ENCODE peak calls at places on chromosomes 1 and 21, in five cellular contexts. One of them, this sample, is unnamed.

GRCh38 chr1:32142446-32143301 is 34.8 kb downstream of the KPNA6 start:
- DNase-seq in ovary: peak; percentile 19
- DNase-seq in activated CD4-positive, alpha-beta T cell treated with anti-CD3 and anti-CD28 coated beads, Interleukin-2, amount 10 ng/mL, durations not matched to agents 7 days and 5 days: no peak
- DNase-seq in cardiac fibroblast: peak; percentile 85
- DNase-seq in SJSA1: no peak
- DNase-seq in this sample: peak; percentile 90

GRCh38 chr1:31759266-31760023 is 4.7 kb downstream of the ADGRB2 start:
- DNase-seq in ovary: no peak
- DNase-seq in activated CD4-positive, alpha-beta T cell treated with anti-CD3 and anti-CD28 coated beads, Interleukin-2, amount 10 ng/mL, durations not matched to agents 7 days and 5 days: no peak
- DNase-seq in cardiac fibroblast: no peak
- DNase-seq in SJSA1: no peak
- DNase-seq in this sample: no peak

GRCh38 chr1:24932284-24932683 is 2.2 kb upstream of the RUNX3 start:
- DNase-seq in ovary: no peak
- DNase-seq in activated CD4-positive, alpha-beta T cell treated with anti-CD3 and anti-CD28 coated beads, Interleukin-2, amount 10 ng/mL, durations not matched to agents 7 days and 5 days: peak; percentile 52
- DNase-seq in cardiac fibroblast: peak; percentile 18
- DNase-seq in SJSA1: no peak
- DNase-seq in this sample: peak; percentile 2

GRCh38 chr1:12372180-12372579 is 142.3 kb downstream of the VPS13D start:
- DNase-seq in ovary: no peak
- DNase-seq in activated CD4-positive, alpha-beta T cell treated with anti-CD3 and anti-CD28 coated beads, Interleukin-2, amount 10 ng/mL, durations not matched to agents 7 days and 5 days: no peak
- DNase-seq in cardiac fibroblast: no peak
- DNase-seq in SJSA1: no peak
- DNase-seq in this sample: no peak

GRCh38 chr1:117828206-117828605 is 101.2 kb downstream of the GDAP2 start:
- DNase-seq in ovary: no peak
- DNase-seq in activated CD4-positive, alpha-beta T cell treated with anti-CD3 and anti-CD28 coated beads, Interleukin-2, amount 10 ng/mL, durations not matched to agents 7 days and 5 days: no peak
- DNase-seq in cardiac fibroblast: peak; percentile 93
- DNase-seq in SJSA1: peak; percentile 92
- DNase-seq in this sample: no peak

GRCh38 chr1:33370286-33370685 is 49.4 kb upstream of the A3GALT2 start:
- DNase-seq in ovary: no peak
- DNase-seq in activated CD4-positive, alpha-beta T cell treated with anti-CD3 and anti-CD28 coated beads, Interleukin-2, amount 10 ng/mL, durations not matched to agents 7 days and 5 days: no peak
- DNase-seq in cardiac fibroblast: peak; percentile 69
- DNase-seq in SJSA1: no peak
- DNase-seq in this sample: no peak

GRCh38 chr1:27060879-27061278 is 48.2 kb upstream of the TENT5B start:
- DNase-seq in ovary: no peak
- DNase-seq in activated CD4-positive, alpha-beta T cell treated with anti-CD3 and anti-CD28 coated beads, Interleukin-2, amount 10 ng/mL, durations not matched to agents 7 days and 5 days: no peak
- DNase-seq in cardiac fibroblast: no peak
- DNase-seq in SJSA1: no peak
- DNase-seq in this sample: no peak

GRCh38 chr1:9825101-9826074 is 1.6 kb upstream of the CLSTN1 start:
- DNase-seq in ovary: peak; percentile 69
- DNase-seq in activated CD4-positive, alpha-beta T cell treated with anti-CD3 and anti-CD28 coated beads, Interleukin-2, amount 10 ng/mL, durations not matched to agents 7 days and 5 days: peak; percentile 36
- DNase-seq in cardiac fibroblast: peak; percentile 52
- DNase-seq in SJSA1: peak; percentile 75
- DNase-seq in this sample: no peak

GRCh38 chr1:108829498-108829916 is 27.4 kb downstream of the AKNAD1 start:
- DNase-seq in ovary: no peak
- DNase-seq in activated CD4-positive, alpha-beta T cell treated with anti-CD3 and anti-CD28 coated beads, Interleukin-2, amount 10 ng/mL, durations not matched to agents 7 days and 5 days: no peak
- DNase-seq in cardiac fibroblast: no peak
- DNase-seq in SJSA1: no peak
- DNase-seq in this sample: peak; percentile 35

GRCh38 chr1:9108056-9108665 is 20.7 kb downstream of the GPR157 start:
- DNase-seq in ovary: no peak
- DNase-seq in activated CD4-positive, alpha-beta T cell treated with anti-CD3 and anti-CD28 coated beads, Interleukin-2, amount 10 ng/mL, durations not matched to agents 7 days and 5 days: no peak
- DNase-seq in cardiac fibroblast: no peak
- DNase-seq in SJSA1: no peak
- DNase-seq in this sample: no peak

GRCh38 chr1:61585714-61586113 is 139.2 kb downstream of the TM2D1 start:
- DNase-seq in ovary: no peak
- DNase-seq in activated CD4-positive, alpha-beta T cell treated with anti-CD3 and anti-CD28 coated beads, Interleukin-2, amount 10 ng/mL, durations not matched to agents 7 days and 5 days: no peak
- DNase-seq in cardiac fibroblast: no peak
- DNase-seq in SJSA1: no peak
- DNase-seq in this sample: no peak

GRCh38 chr1:59163268-59164092 is 133.4 kb upstream of the FGGY start:
- DNase-seq in ovary: no peak
- DNase-seq in activated CD4-positive, alpha-beta T cell treated with anti-CD3 and anti-CD28 coated beads, Interleukin-2, amount 10 ng/mL, durations not matched to agents 7 days and 5 days: no peak
- DNase-seq in cardiac fibroblast: peak; percentile 58
- DNase-seq in SJSA1: no peak
- DNase-seq in this sample: peak; percentile 64

GRCh38 chr1:58755468-58755872 is 28.4 kb downstream of the JUN start:
- DNase-seq in ovary: peak; percentile 65
- DNase-seq in activated CD4-positive, alpha-beta T cell treated with anti-CD3 and anti-CD28 coated beads, Interleukin-2, amount 10 ng/mL, durations not matched to agents 7 days and 5 days: peak; percentile 44
- DNase-seq in cardiac fibroblast: peak; percentile 99
- DNase-seq in SJSA1: peak; percentile 97
- DNase-seq in this sample: no peak

GRCh38 chr21:27365394-27365793 is 398.5 kb upstream of the ADAMTS5 start:
- DNase-seq in ovary: no peak
- DNase-seq in activated CD4-positive, alpha-beta T cell treated with anti-CD3 and anti-CD28 coated beads, Interleukin-2, amount 10 ng/mL, durations not matched to agents 7 days and 5 days: no peak
- DNase-seq in cardiac fibroblast: no peak
- DNase-seq in SJSA1: no peak
- DNase-seq in this sample: no peak

GRCh38 chr1:10068605-10069294 is 36.0 kb downstream of the UBE4B start:
- DNase-seq in ovary: no peak
- DNase-seq in activated CD4-positive, alpha-beta T cell treated with anti-CD3 and anti-CD28 coated beads, Interleukin-2, amount 10 ng/mL, durations not matched to agents 7 days and 5 days: no peak
- DNase-seq in cardiac fibroblast: no peak
- DNase-seq in SJSA1: peak; percentile 55
- DNase-seq in this sample: no peak

GRCh38 chr21:31732891-31733520 is 1.1 kb upstream of the SCAF4 start:
- DNase-seq in ovary: no peak
- DNase-seq in activated CD4-positive, alpha-beta T cell treated with anti-CD3 and anti-CD28 coated beads, Interleukin-2, amount 10 ng/mL, durations not matched to agents 7 days and 5 days: peak; percentile 25
- DNase-seq in cardiac fibroblast: peak; percentile 26
- DNase-seq in SJSA1: no peak
- DNase-seq in this sample: peak; percentile 37

GRCh38 chr1:226635456-226635941 is 86.9 kb downstream of the STUM start:
- DNase-seq in ovary: no peak
- DNase-seq in activated CD4-positive, alpha-beta T cell treated with anti-CD3 and anti-CD28 coated beads, Interleukin-2, amount 10 ng/mL, durations not matched to agents 7 days and 5 days: peak; percentile 63
- DNase-seq in cardiac fibroblast: no peak
- DNase-seq in SJSA1: no peak
- DNase-seq in this sample: no peak

GRCh38 chr1:44270666-44271628 is 57.7 kb downstream of the DMAP1 start:
- DNase-seq in ovary: no peak
- DNase-seq in activated CD4-positive, alpha-beta T cell treated with anti-CD3 and anti-CD28 coated beads, Interleukin-2, amount 10 ng/mL, durations not matched to agents 7 days and 5 days: no peak
- DNase-seq in cardiac fibroblast: no peak
- DNase-seq in SJSA1: no peak
- DNase-seq in this sample: no peak

GRCh38 chr1:14756617-14757259 is 158.3 kb downstream of the KAZN start:
- DNase-seq in ovary: no peak
- DNase-seq in activated CD4-positive, alpha-beta T cell treated with anti-CD3 and anti-CD28 coated beads, Interleukin-2, amount 10 ng/mL, durations not matched to agents 7 days and 5 days: no peak
- DNase-seq in cardiac fibroblast: no peak
- DNase-seq in SJSA1: no peak
- DNase-seq in this sample: no peak

GRCh38 chr1:115782571-115783281 is 14.2 kb upstream of the CASQ2 start:
- DNase-seq in ovary: no peak
- DNase-seq in activated CD4-positive, alpha-beta T cell treated with anti-CD3 and anti-CD28 coated beads, Interleukin-2, amount 10 ng/mL, durations not matched to agents 7 days and 5 days: no peak
- DNase-seq in cardiac fibroblast: peak; percentile 58
- DNase-seq in SJSA1: peak; percentile 59
- DNase-seq in this sample: no peak

GRCh38 chr1:7948950-7949349 is 8.3 kb upstream of the TNFRSF9 start:
- DNase-seq in ovary: no peak
- DNase-seq in activated CD4-positive, alpha-beta T cell treated with anti-CD3 and anti-CD28 coated beads, Interleukin-2, amount 10 ng/mL, durations not matched to agents 7 days and 5 days: peak; percentile 63
- DNase-seq in cardiac fibroblast: peak; percentile 37
- DNase-seq in SJSA1: peak; percentile 60
- DNase-seq in this sample: no peak

GRCh38 chr1:1059494-1060280 is 14.4 kb downstream of the RNF223 start:
- DNase-seq in ovary: peak; percentile 46
- DNase-seq in activated CD4-positive, alpha-beta T cell treated with anti-CD3 and anti-CD28 coated beads, Interleukin-2, amount 10 ng/mL, durations not matched to agents 7 days and 5 days: peak; percentile 92
- DNase-seq in cardiac fibroblast: peak; percentile 76
- DNase-seq in SJSA1: no peak
- DNase-seq in this sample: peak; percentile 26

GRCh38 chr1:156750191-156750931 is 1.1 kb downstream of the HDGF start:
- DNase-seq in ovary: no peak
- DNase-seq in activated CD4-positive, alpha-beta T cell treated with anti-CD3 and anti-CD28 coated beads, Interleukin-2, amount 10 ng/mL, durations not matched to agents 7 days and 5 days: no peak
- DNase-seq in cardiac fibroblast: peak; percentile 31
- DNase-seq in SJSA1: no peak
- DNase-seq in this sample: peak; percentile 51

GRCh38 chr1:18166341-18166740 is 58.7 kb downstream of the IGSF21 start:
- DNase-seq in ovary: no peak
- DNase-seq in activated CD4-positive, alpha-beta T cell treated with anti-CD3 and anti-CD28 coated beads, Interleukin-2, amount 10 ng/mL, durations not matched to agents 7 days and 5 days: no peak
- DNase-seq in cardiac fibroblast: no peak
- DNase-seq in SJSA1: no peak
- DNase-seq in this sample: no peak

GRCh38 chr1:201591348-201591747 is 52.4 kb downstream of the NAV1 start:
- DNase-seq in ovary: no peak
- DNase-seq in activated CD4-positive, alpha-beta T cell treated with anti-CD3 and anti-CD28 coated beads, Interleukin-2, amount 10 ng/mL, durations not matched to agents 7 days and 5 days: no peak
- DNase-seq in cardiac fibroblast: no peak
- DNase-seq in SJSA1: no peak
- DNase-seq in this sample: no peak

GRCh38 chr1:6592441-6592840 is 10.2 kb downstream of the KLHL21 start:
- DNase-seq in ovary: no peak
- DNase-seq in activated CD4-positive, alpha-beta T cell treated with anti-CD3 and anti-CD28 coated beads, Interleukin-2, amount 10 ng/mL, durations not matched to agents 7 days and 5 days: no peak
- DNase-seq in cardiac fibroblast: no peak
- DNase-seq in SJSA1: no peak
- DNase-seq in this sample: no peak

GRCh38 chr1:90856608-90857007 is 139.5 kb upstream of the BARHL2 start:
- DNase-seq in ovary: no peak
- DNase-seq in activated CD4-positive, alpha-beta T cell treated with anti-CD3 and anti-CD28 coated beads, Interleukin-2, amount 10 ng/mL, durations not matched to agents 7 days and 5 days: no peak
- DNase-seq in cardiac fibroblast: no peak
- DNase-seq in SJSA1: no peak
- DNase-seq in this sample: no peak

GRCh38 chr1:1337793-1338147 is 6.7 kb downstream of the TAS1R3 start:
- DNase-seq in ovary: no peak
- DNase-seq in activated CD4-positive, alpha-beta T cell treated with anti-CD3 and anti-CD28 coated beads, Interleukin-2, amount 10 ng/mL, durations not matched to agents 7 days and 5 days: peak; percentile 25
- DNase-seq in cardiac fibroblast: no peak
- DNase-seq in SJSA1: no peak
- DNase-seq in this sample: no peak

GRCh38 chr1:23098463-23099170 is 70.0 kb downstream of the LUZP1 start:
- DNase-seq in ovary: peak; percentile 43
- DNase-seq in activated CD4-positive, alpha-beta T cell treated with anti-CD3 and anti-CD28 coated beads, Interleukin-2, amount 10 ng/mL, durations not matched to agents 7 days and 5 days: peak; percentile 71
- DNase-seq in cardiac fibroblast: peak; percentile 84
- DNase-seq in SJSA1: peak; percentile 68
- DNase-seq in this sample: peak; percentile 37

GRCh38 chr1:169726851-169727250 is 7.0 kb downstream of the SELE start:
- DNase-seq in ovary: no peak
- DNase-seq in activated CD4-positive, alpha-beta T cell treated with anti-CD3 and anti-CD28 coated beads, Interleukin-2, amount 10 ng/mL, durations not matched to agents 7 days and 5 days: no peak
- DNase-seq in cardiac fibroblast: no peak
- DNase-seq in SJSA1: no peak
- DNase-seq in this sample: no peak

GRCh38 chr1:67717876-67718275 is 32.9 kb downstream of the GADD45A start:
- DNase-seq in ovary: no peak
- DNase-seq in activated CD4-positive, alpha-beta T cell treated with anti-CD3 and anti-CD28 coated beads, Interleukin-2, amount 10 ng/mL, durations not matched to agents 7 days and 5 days: no peak
- DNase-seq in cardiac fibroblast: no peak
- DNase-seq in SJSA1: no peak
- DNase-seq in this sample: no peak

GRCh38 chr1:36091141-36091540 is 2.4 kb downstream of the ADPRS start:
- DNase-seq in ovary: no peak
- DNase-seq in activated CD4-positive, alpha-beta T cell treated with anti-CD3 and anti-CD28 coated beads, Interleukin-2, amount 10 ng/mL, durations not matched to agents 7 days and 5 days: no peak
- DNase-seq in cardiac fibroblast: no peak
- DNase-seq in SJSA1: no peak
- DNase-seq in this sample: no peak

GRCh38 chr1:160675641-160676410 is 29.0 kb upstream of the SLAMF1 start:
- DNase-seq in ovary: peak; percentile 63
- DNase-seq in activated CD4-positive, alpha-beta T cell treated with anti-CD3 and anti-CD28 coated beads, Interleukin-2, amount 10 ng/mL, durations not matched to agents 7 days and 5 days: peak; percentile 79
- DNase-seq in cardiac fibroblast: peak; percentile 83
- DNase-seq in SJSA1: no peak
- DNase-seq in this sample: peak; percentile 13

GRCh38 chr21:32281531-32281930 is 2.7 kb upstream of the MIS18A start:
- DNase-seq in ovary: no peak
- DNase-seq in activated CD4-positive, alpha-beta T cell treated with anti-CD3 and anti-CD28 coated beads, Interleukin-2, amount 10 ng/mL, durations not matched to agents 7 days and 5 days: no peak
- DNase-seq in cardiac fibroblast: no peak
- DNase-seq in SJSA1: no peak
- DNase-seq in this sample: no peak

GRCh38 chr1:5969168-5969567 is 23.1 kb downstream of the NPHP4 start:
- DNase-seq in ovary: no peak
- DNase-seq in activated CD4-positive, alpha-beta T cell treated with anti-CD3 and anti-CD28 coated beads, Interleukin-2, amount 10 ng/mL, durations not matched to agents 7 days and 5 days: no peak
- DNase-seq in cardiac fibroblast: no peak
- DNase-seq in SJSA1: no peak
- DNase-seq in this sample: no peak

GRCh38 chr1:102919659-102920058 is 188.7 kb downstream of the COL11A1 start:
- DNase-seq in ovary: no peak
- DNase-seq in activated CD4-positive, alpha-beta T cell treated with anti-CD3 and anti-CD28 coated beads, Interleukin-2, amount 10 ng/mL, durations not matched to agents 7 days and 5 days: no peak
- DNase-seq in cardiac fibroblast: peak; percentile 31
- DNase-seq in SJSA1: no peak
- DNase-seq in this sample: no peak